ENCODE peak calls at places on chromosomes 13 and 19, in ten cellular contexts. W is uterus, M is psoas muscle, P is right lobe of liver, Y is PC-3, R is adrenal gland, L is tibial nerve, Z is mesenchymal stem cell, E is body of pancreas, N is fibroblast of lung. J is an unnamed sample. For H3K4me1, the result is how much of the 10 kb centered on the place peaks cover.

GRCh38 chr13:37540228-37540627 is 58.3 kb downstream of the POSTN start:
- DNase-seq in W (no peak), M (no peak), P (no peak), Y (no peak), R (no peak), L (no peak), Z (peak), E (no peak), N (peak), J (no peak)

GRCh38 chr13:112212533-112212932 is 145.6 kb downstream of the SOX1 start:
- DNase-seq in W (no peak), M (no peak), P (no peak), Y (no peak), R (no peak), L (no peak), Z (no peak), E (no peak), N (no peak), J (no peak)

GRCh38 chr13:109383683-109384082 is 402.7 kb downstream of the IRS2 start:
- DNase-seq in W (no peak), M (no peak), P (no peak), Y (peak), R (no peak), L (no peak), Z (peak), E (no peak), N (peak), J (no peak)

GRCh38 chr19:7670150-7670784 is 1.4 kb downstream of the RETN start:
- DNase-seq in W (no peak), M (no peak), P (no peak), Y (no peak), R (no peak), L (no peak), Z (no peak), E (no peak), N (no peak), J (no peak)

GRCh38 chr19:495440-496332 is 600 bp upstream of the MADCAM1 start:
- DNase-seq in W (no peak), M (peak), P (no peak), Y (peak), R (no peak), L (no peak), Z (peak), E (no peak), N (peak), J (no peak)

GRCh38 chr13:107450931-107451330 is 764.4 kb downstream of the LIG4 start:
- DNase-seq in W (no peak), M (no peak), P (no peak), Y (peak), R (no peak), L (no peak), Z (peak), E (no peak), N (peak), J (no peak)

GRCh38 chr19:51324082-51324481 is 12.6 kb downstream of the IGLON5 start:
- DNase-seq in W (no peak), M (no peak), P (no peak), Y (no peak), R (no peak), L (no peak), Z (no peak), E (no peak), N (no peak), J (no peak)

GRCh38 chr19:47994209-47994802 is at the start of gene ELSPBP1:
- DNase-seq in W (no peak), M (no peak), P (no peak), Y (no peak), R (no peak), L (no peak), Z (peak), E (no peak), N (no peak), J (no peak)

GRCh38 chr13:18235756-18236527 is 945.7 kb downstream of the TUBA3C start:
- DNase-seq in W (no peak), M (no peak), P (no peak), Y (no peak), R (no peak), L (no peak), Z (no peak), E (no peak), N (no peak), J (no peak)

GRCh38 chr19:34193876-34194275 is 21.6 kb downstream of the LSM14A start:
- DNase-seq in W (no peak), M (no peak), P (no peak), Y (no peak), R (no peak), L (no peak), Z (no peak), E (no peak), N (no peak), J (no peak)

GRCh38 chr19:31185261-31185660 is 164.0 kb downstream of the TSHZ3 start:
- DNase-seq in W (no peak), M (no peak), P (no peak), Y (no peak), R (no peak), L (no peak), Z (no peak), E (no peak), N (no peak), J (no peak)

GRCh38 chr19:1910169-1910568 is 5.0 kb downstream of the ADAT3 start:
- DNase-seq in W (no peak), M (no peak), P (no peak), Y (no peak), R (no peak), L (no peak), Z (peak), E (no peak), N (peak), J (no peak)

GRCh38 chr19:49566302-49566701 is 14.1 kb downstream of the NOSIP start:
- DNase-seq in W (no peak), M (no peak), P (no peak), Y (no peak), R (no peak), L (no peak), Z (no peak), E (no peak), N (no peak), J (no peak)

GRCh38 chr19:12792048-12792852 is 964 bp downstream of the JUNB start:
- DNase-seq in W (peak), M (peak), P (peak), Y (peak), R (peak), L (no peak), Z (peak), E (peak), N (peak), J (peak)

GRCh38 chr13:113862766-113863510 is 938 bp downstream of the GAS6 start:
- DNase-seq in W (peak), M (peak), P (no peak), Y (no peak), R (peak), L (no peak), Z (peak), E (peak), N (no peak), J (peak)

GRCh38 chr19:38298841-38299680 is 5.0 kb upstream of the C19orf33 start:
- DNase-seq in W (no peak), M (no peak), P (no peak), Y (peak), R (no peak), L (no peak), Z (peak), E (no peak), N (peak), J (no peak)

GRCh38 chr13:32751340-32751739 is 165.1 kb downstream of the PDS5B start:
- DNase-seq in W (no peak), M (no peak), P (no peak), Y (no peak), R (no peak), L (no peak), Z (no peak), E (no peak), N (no peak), J (no peak)

GRCh38 chr13:108508263-108508662 is 121.1 kb upstream of the MYO16 start:
- DNase-seq in W (no peak), M (no peak), P (no peak), Y (peak), R (no peak), L (no peak), Z (peak), E (no peak), N (peak), J (no peak)

GRCh38 chr19:8557637-8558238 is 19.5 kb downstream of the MYO1F start:
- DNase-seq in W (no peak), M (no peak), P (no peak), Y (no peak), R (no peak), L (no peak), Z (no peak), E (no peak), N (no peak), J (no peak)

GRCh38 chr13:59391696-59392095 is 772.0 kb downstream of the DIAPH3 start:
- DNase-seq in W (no peak), M (no peak), P (no peak), Y (peak), R (peak), L (no peak), Z (peak), E (peak), N (peak), J (no peak)

GRCh38 chr19:8615813-8616596 is 5.5 kb upstream of the ADAMTS10 start:
- DNase-seq in W (no peak), M (peak), P (peak), Y (peak), R (peak), L (peak), Z (peak), E (peak), N (peak), J (no peak)

GRCh38 chr19:14968247-14968646 is 11.4 kb downstream of the SLC1A6 start:
- DNase-seq in W (no peak), M (no peak), P (no peak), Y (no peak), R (no peak), L (no peak), Z (no peak), E (no peak), N (no peak), J (no peak)

GRCh38 chr19:13962738-13963602 is 10.7 kb downstream of the DCAF15 start:
- DNase-seq in W (peak), M (peak), P (no peak), Y (no peak), R (no peak), L (no peak), Z (no peak), E (no peak), N (peak), J (no peak)

GRCh38 chr13:86585826-86586225 is 786.6 kb upstream of the SLITRK6 start:
- DNase-seq in W (no peak), M (no peak), P (peak), Y (peak), R (peak), L (no peak), Z (peak), E (peak), N (peak), J (no peak)

GRCh38 chr19:48619692-48620565 is 623 bp downstream of the SPHK2 start:
- DNase-seq in W (no peak), M (peak), P (no peak), Y (no peak), R (peak), L (no peak), Z (peak), E (no peak), N (peak), J (no peak)

GRCh38 chr13:41428155-41428554 is 29.2 kb upstream of the RGCC start:
- DNase-seq in W (no peak), M (no peak), P (no peak), Y (no peak), R (no peak), L (no peak), Z (no peak), E (no peak), N (no peak), J (no peak)

GRCh38 chr19:33177417-33177976 is 16.6 kb upstream of the LRP3 start:
- DNase-seq in W (no peak), M (no peak), P (no peak), Y (peak), R (no peak), L (no peak), Z (peak), E (no peak), N (no peak), J (no peak)

GRCh38 chr19:49408816-49409440 is 14.3 kb downstream of the PTH2 start:
- DNase-seq in W (no peak), M (no peak), P (no peak), Y (no peak), R (no peak), L (no peak), Z (no peak), E (no peak), N (no peak), J (no peak)

GRCh38 chr19:52231154-52231565 is 38.2 kb upstream of the ZNF766 start:
- DNase-seq in W (no peak), M (no peak), P (no peak), Y (peak), R (peak), L (no peak), Z (no peak), E (no peak), N (no peak), J (no peak)

GRCh38 chr19:49701271-49701786 is 10.4 kb downstream of the CPT1C start:
- DNase-seq in W (no peak), M (no peak), P (no peak), Y (no peak), R (no peak), L (no peak), Z (no peak), E (no peak), N (no peak), J (no peak)

GRCh38 chr13:94033830-94034642 is 445.4 kb downstream of the DCT start:
- DNase-seq in W (no peak), M (no peak), P (no peak), Y (peak), R (no peak), L (no peak), Z (no peak), E (no peak), N (no peak), J (no peak)

GRCh38 chr19:43501661-43502418 is 2.7 kb downstream of the PHLDB3 start:
- DNase-seq in W (no peak), M (no peak), P (no peak), Y (no peak), R (no peak), L (no peak), Z (no peak), E (no peak), N (no peak), J (no peak)

GRCh38 chr13:89457977-89458376 is 1786.8 kb downstream of the SLITRK5 start:
- DNase-seq in W (no peak), M (no peak), P (no peak), Y (peak), R (no peak), L (no peak), Z (peak), E (no peak), N (peak), J (no peak)

GRCh38 chr19:925912-926594 is at the start of gene ARID3A:
- DNase-seq in W (no peak), M (peak), P (peak), Y (no peak), R (no peak), L (no peak), Z (no peak), E (peak), N (peak), J (peak)

GRCh38 chr19:39339636-39340035 is 2.6 kb upstream of the SAMD4B start:
- DNase-seq in W (no peak), M (no peak), P (no peak), Y (no peak), R (no peak), L (no peak), Z (no peak), E (no peak), N (no peak), J (no peak)
- H3K4me1 ChIP-seq in W (under half), M (under half), P (under half), Y (under half), R (under half), L (under half), Z (under half), E (under half), N (under half), J (under half)

GRCh38 chr19:40613669-40614594 is 12.8 kb downstream of the LTBP4 start:
- DNase-seq in W (peak), M (peak), P (peak), Y (no peak), R (peak), L (peak), Z (peak), E (no peak), N (peak), J (peak)

GRCh38 chr19:40611900-40612698 is 10.9 kb downstream of the LTBP4 start:
- DNase-seq in W (no peak), M (no peak), P (no peak), Y (no peak), R (no peak), L (no peak), Z (no peak), E (no peak), N (no peak), J (no peak)

GRCh38 chr19:40614595-40615411 is 13.6 kb downstream of the LTBP4 start:
- DNase-seq in W (peak), M (peak), P (no peak), Y (peak), R (peak), L (peak), Z (peak), E (no peak), N (peak), J (peak)

GRCh38 chr19:40611096-40611495 is 9.9 kb downstream of the LTBP4 start:
- DNase-seq in W (no peak), M (no peak), P (no peak), Y (peak), R (no peak), L (no peak), Z (no peak), E (no peak), N (no peak), J (no peak)

DNA sequence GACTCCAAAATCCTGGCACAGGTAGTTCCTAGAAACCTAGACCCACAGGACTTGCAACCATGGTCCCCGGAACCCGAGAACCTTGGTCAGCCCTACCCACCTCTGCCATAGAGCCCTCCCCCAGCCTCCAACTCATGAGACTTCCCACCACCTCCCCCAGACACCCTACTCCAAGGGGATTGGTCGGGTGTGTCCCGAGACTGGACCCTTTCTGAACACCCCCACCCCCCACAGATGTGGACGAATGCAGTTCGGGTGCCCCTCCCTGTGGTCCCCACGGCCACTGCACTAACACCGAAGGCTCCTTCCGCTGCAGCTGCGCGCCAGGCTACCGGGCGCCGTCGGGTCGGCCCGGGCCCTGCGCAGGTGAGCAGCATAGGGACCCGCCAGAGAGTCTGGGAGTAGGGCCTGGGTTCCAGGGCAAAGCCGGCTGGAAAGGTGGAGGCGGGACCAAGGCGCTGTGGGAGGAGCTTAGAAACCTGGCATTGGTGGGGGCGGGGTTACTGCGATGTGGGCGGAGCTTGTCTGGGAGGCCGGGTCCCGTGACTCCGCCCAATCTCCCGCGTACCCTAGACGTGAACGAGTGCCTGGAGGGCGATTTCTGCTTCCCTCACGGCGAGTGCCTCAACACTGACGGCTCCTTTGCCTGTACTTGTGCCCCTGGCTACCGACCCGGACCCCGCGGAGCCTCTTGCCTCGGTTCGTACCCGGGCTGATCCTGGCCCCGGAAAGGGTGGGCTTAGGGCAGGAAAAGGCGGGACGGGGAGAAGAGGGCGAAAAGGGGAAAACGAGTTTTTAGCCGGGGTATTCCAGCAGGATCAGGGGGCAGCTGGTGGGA is 11.9 kb downstream of the LTBP4 start:
- DNase-seq in W (no peak), M (peak), P (no peak), Y (no peak), R (peak), L (peak), Z (peak), E (no peak), N (no peak), J (no peak)
- H3K4me1 ChIP-seq in W (under half), M (under half), P (under half), Y (under half), R (under half), L (under half), Z (under half), E (under half), N (under half), J (under half)

GRCh38 chr19:42487025-42487797 is 41.1 kb downstream of the CEACAM1 start:
- DNase-seq in W (no peak), M (no peak), P (no peak), Y (no peak), R (no peak), L (no peak), Z (no peak), E (no peak), N (no peak), J (no peak)
- H3K4me1 ChIP-seq in W (under half), M (under half), P (under half), Y (under half), R (under half), L (under half), Z (under half), E (under half), N (under half), J (under half)

GRCh38 chr19:11164879-11165406 is 9.4 kb upstream of the SPC24 start:
- DNase-seq in W (peak), M (peak), P (peak), Y (no peak), R (peak), L (peak), Z (no peak), E (no peak), N (peak), J (peak)
- H3K4me1 ChIP-seq in W (under half), M (under half), P (under half), Y (under half), R (under half), L (under half), Z (under half), E (under half), N (under half), J (under half)

GRCh38 chr13:30319130-30319529 is 11.8 kb upstream of the KATNAL1 start:
- DNase-seq in W (no peak), M (no peak), P (no peak), Y (no peak), R (no peak), L (no peak), Z (no peak), E (no peak), N (no peak), J (no peak)

GRCh38 chr13:30322428-30322827 is 15.1 kb upstream of the KATNAL1 start:
- DNase-seq in W (no peak), M (no peak), P (no peak), Y (no peak), R (no peak), L (no peak), Z (no peak), E (no peak), N (no peak), J (no peak)

GRCh38 chr13:30325668-30326067 is 18.3 kb upstream of the KATNAL1 start:
- DNase-seq in W (no peak), M (no peak), P (no peak), Y (no peak), R (no peak), L (no peak), Z (no peak), E (no peak), N (no peak), J (no peak)

GRCh38 chr13:30319703-30320102 is 12.4 kb upstream of the KATNAL1 start:
- DNase-seq in W (no peak), M (no peak), P (no peak), Y (no peak), R (no peak), L (no peak), Z (no peak), E (no peak), N (no peak), J (no peak)

DNA sequence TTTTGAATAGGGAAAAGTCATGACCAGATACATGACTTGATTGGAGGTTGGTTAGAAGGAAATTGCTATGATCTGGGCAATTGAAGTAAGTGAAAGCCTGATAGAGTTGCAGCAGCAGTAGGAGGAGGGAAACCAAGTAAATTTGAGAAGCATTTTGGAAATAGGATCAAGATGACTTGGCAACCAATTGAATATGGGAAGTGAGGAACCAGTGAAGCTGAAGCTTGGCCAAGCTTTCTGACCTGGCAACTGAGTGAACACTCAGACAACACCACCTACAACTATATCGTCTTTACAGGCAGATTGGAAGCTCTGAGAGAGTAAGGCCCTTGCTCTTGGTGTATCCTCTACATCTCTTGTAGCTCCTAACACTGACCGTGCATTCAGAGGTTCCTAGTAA is 16.2 kb upstream of the KATNAL1 start:
- DNase-seq in W (no peak), M (no peak), P (no peak), Y (no peak), R (no peak), L (no peak), Z (no peak), E (no peak), N (no peak), J (no peak)
- H3K4me1 ChIP-seq in W (under half), M (under half), P (under half), Y (under half), R (under half), L (under half), Z (under half), E (under half), N (under half), J (under half)

J was measured in gastrocnemius medialis.